ENCODE peak calls at places on chromosomes 3 and 15, in six cellular contexts. A is left ventricle myocardium inferior; H is DND-41; U is GM13977; C is CD8-positive, alpha-beta T cell; P is ovary. Y is an unnamed sample.

GRCh38 chr15:25243800-25244097 is 195.1 kb downstream of the UBE3A start:
- DNase-seq in A (peak), H (no peak), U (no peak), C (no peak), P (peak), Y (no peak)

GRCh38 chr15:80832676-80833075 is 53.5 kb downstream of the CEMIP start:
- DNase-seq in A (no peak), H (no peak), U (no peak), C (no peak), P (no peak), Y (no peak)

GRCh38 chr15:48680841-48681240 is 35.3 kb upstream of the FBN1 start:
- DNase-seq in A (no peak), H (no peak), U (no peak), C (no peak), P (no peak), Y (no peak)

GRCh38 chr3:197491478-197491877 is 64.3 kb downstream of the BDH1 start:
- DNase-seq in A (no peak), H (no peak), U (no peak), C (no peak), P (no peak), Y (no peak)

GRCh38 chr15:82045179-82045891 is 483 bp downstream of the MEX3B start:
- DNase-seq in A (peak), H (peak), U (peak), C (no peak), P (peak), Y (peak)

GRCh38 chr15:35740761-35741160 is 194.8 kb upstream of the DPH6 start:
- DNase-seq in A (no peak), H (no peak), U (no peak), C (no peak), P (no peak), Y (no peak)

GRCh38 chr3:63442918-63443317 is 164.8 kb downstream of the SYNPR start:
- DNase-seq in A (no peak), H (no peak), U (no peak), C (no peak), P (no peak), Y (no peak)

GRCh38 chr3:101898752-101899169 is 49.4 kb downstream of the NFKBIZ start:
- DNase-seq in A (no peak), H (no peak), U (peak), C (no peak), P (no peak), Y (peak)

GRCh38 chr3:73729969-73730440 is 105.3 kb upstream of the PDZRN3 start:
- DNase-seq in A (peak), H (no peak), U (no peak), C (no peak), P (no peak), Y (no peak)

GRCh38 chr3:78873641-78874040 is 894.2 kb downstream of the ROBO1 start:
- DNase-seq in A (no peak), H (no peak), U (no peak), C (no peak), P (no peak), Y (no peak)

GRCh38 chr3:42850263-42850662 is 25.4 kb downstream of the CYP8B1 start:
- DNase-seq in A (no peak), H (no peak), U (no peak), C (no peak), P (no peak), Y (no peak)

GRCh38 chr3:195221015-195221853 is 49.7 kb downstream of the XXYLT1 start:
- DNase-seq in A (no peak), H (no peak), U (no peak), C (no peak), P (peak), Y (no peak)

GRCh38 chr15:29120593-29121368 is 148.8 kb downstream of the NSMCE3 start:
- DNase-seq in A (no peak), H (no peak), U (no peak), C (no peak), P (no peak), Y (no peak)

GRCh38 chr3:160980740-160981139 is 124.4 kb downstream of the B3GALNT1 start:
- DNase-seq in A (no peak), H (no peak), U (peak), C (no peak), P (no peak), Y (no peak)

GRCh38 chr3:26074080-26074479 is 284.2 kb downstream of the OXSM start:
- DNase-seq in A (no peak), H (no peak), U (no peak), C (no peak), P (no peak), Y (no peak)

GRCh38 chr15:87349181-87349580 is 907.4 kb downstream of the NTRK3 start:
- DNase-seq in A (no peak), H (no peak), U (no peak), C (no peak), P (no peak), Y (no peak)

GRCh38 chr3:133457465-133458067 is 57.7 kb downstream of the BFSP2 start:
- DNase-seq in A (no peak), H (no peak), U (no peak), C (no peak), P (no peak), Y (no peak)

GRCh38 chr3:38030126-38031021 is 932 bp upstream of the PLCD1 start:
- DNase-seq in A (no peak), H (no peak), U (no peak), C (no peak), P (no peak), Y (no peak)

GRCh38 chr15:31212286-31212685 is 110.8 kb upstream of the TRPM1 start:
- DNase-seq in A (no peak), H (no peak), U (no peak), C (no peak), P (no peak), Y (no peak)

GRCh38 chr3:196867507-196868296 is at the start of gene SENP5:
- DNase-seq in A (peak), H (peak), U (peak), C (peak), P (peak), Y (peak)

GRCh38 chr3:118990818-118991560 is 43.7 kb downstream of the IGSF11 start:
- DNase-seq in A (no peak), H (no peak), U (no peak), C (no peak), P (no peak), Y (no peak)

GRCh38 chr3:170077406-170077805 is 39.6 kb downstream of the GPR160 start:
- DNase-seq in A (no peak), H (no peak), U (no peak), C (no peak), P (no peak), Y (no peak)

GRCh38 chr3:188673509-188674239 is 498.1 kb upstream of the TPRG1 start:
- DNase-seq in A (no peak), H (no peak), U (no peak), C (no peak), P (no peak), Y (no peak)

GRCh38 chr3:17478673-17479072 is 263.8 kb downstream of the TBC1D5 start:
- DNase-seq in A (no peak), H (no peak), U (no peak), C (no peak), P (no peak), Y (no peak)

GRCh38 chr3:170506556-170506955 is 79.3 kb downstream of the SLC7A14 start:
- DNase-seq in A (no peak), H (no peak), U (no peak), C (no peak), P (no peak), Y (no peak)

GRCh38 chr15:99122831-99123705 is 18.2 kb downstream of the SYNM start:
- DNase-seq in A (no peak), H (no peak), U (no peak), C (no peak), P (no peak), Y (no peak)

GRCh38 chr3:146250449-146251382 is at the start of gene PLSCR4:
- DNase-seq in A (peak), H (no peak), U (peak), C (no peak), P (peak), Y (peak)

GRCh38 chr3:138051946-138052802 is 42.2 kb downstream of the CLDN18 start:
- DNase-seq in A (peak), H (no peak), U (peak), C (no peak), P (no peak), Y (peak)

GRCh38 chr15:69234676-69235075 is 64.0 kb upstream of the PAQR5 start:
- DNase-seq in A (no peak), H (no peak), U (no peak), C (no peak), P (no peak), Y (no peak)

GRCh38 chr3:23435318-23435717 is 232.2 kb downstream of the UBE2E2 start:
- DNase-seq in A (no peak), H (no peak), U (no peak), C (no peak), P (no peak), Y (no peak)

GRCh38 chr15:92903588-92903955 is 3.4 kb downstream of the CHD2 start:
- DNase-seq in A (no peak), H (no peak), U (no peak), C (no peak), P (no peak), Y (no peak)
- TF ChIP-seq CTCF in A (no peak), H (no peak), U (no peak), C (no peak), P (no peak), Y (no peak)

DNA sequence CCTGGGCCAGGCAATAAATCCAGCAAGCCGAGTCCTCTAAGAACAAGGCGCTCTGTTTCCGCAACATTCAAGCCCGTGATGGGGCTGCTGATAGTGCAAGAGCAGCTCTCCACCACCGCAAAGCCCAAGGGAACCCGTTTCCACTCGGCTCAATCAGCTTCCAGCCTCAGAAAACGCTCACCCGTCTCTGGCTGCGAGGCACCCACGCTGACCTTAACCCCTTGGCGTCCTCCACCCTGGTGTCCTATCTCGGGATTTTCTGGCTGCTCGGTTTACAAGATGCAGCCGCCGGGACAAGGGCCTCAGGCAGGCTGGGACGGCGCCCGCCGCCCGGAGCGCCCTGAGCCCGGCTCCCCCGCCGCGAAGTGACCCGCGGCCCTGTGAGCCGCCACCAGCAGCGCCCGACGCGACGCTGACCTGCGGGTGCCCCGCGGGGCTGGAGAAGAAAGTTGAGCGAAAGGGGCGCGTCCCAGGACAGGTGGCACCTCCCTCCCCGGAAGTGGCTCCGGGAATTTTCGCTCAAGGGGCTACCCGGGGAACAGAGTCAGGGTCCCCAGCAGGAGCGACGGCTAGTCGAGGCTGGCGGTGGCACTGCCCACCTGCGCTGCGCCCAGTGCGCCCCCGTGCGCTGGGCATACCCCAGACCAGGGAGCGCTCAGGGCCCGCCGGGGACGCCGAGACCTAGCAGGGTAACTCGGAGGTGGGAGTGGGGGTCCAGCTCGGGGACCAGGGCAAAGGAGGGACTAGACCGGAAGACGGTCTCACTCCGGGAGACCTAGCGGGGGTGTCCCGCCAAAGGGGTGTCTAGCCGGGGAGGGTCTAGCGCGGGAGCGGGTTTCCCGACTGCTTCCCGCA is 18.1 kb downstream of the SPATA12 start:
- DNase-seq in A (peak), H (peak), U (peak), C (no peak), P (peak), Y (peak)
- TF ChIP-seq CTCF in A (peak), H (no peak), U (peak), C (no peak), P (no peak), Y (peak)

GRCh38 chr3:180802837-180803236 is 109.6 kb upstream of the FXR1 start:
- DNase-seq in A (no peak), H (no peak), U (no peak), C (no peak), P (no peak), Y (no peak)
- TF ChIP-seq CTCF in A (peak), H (peak), U (peak), C (no peak), P (peak), Y (peak)

DNA sequence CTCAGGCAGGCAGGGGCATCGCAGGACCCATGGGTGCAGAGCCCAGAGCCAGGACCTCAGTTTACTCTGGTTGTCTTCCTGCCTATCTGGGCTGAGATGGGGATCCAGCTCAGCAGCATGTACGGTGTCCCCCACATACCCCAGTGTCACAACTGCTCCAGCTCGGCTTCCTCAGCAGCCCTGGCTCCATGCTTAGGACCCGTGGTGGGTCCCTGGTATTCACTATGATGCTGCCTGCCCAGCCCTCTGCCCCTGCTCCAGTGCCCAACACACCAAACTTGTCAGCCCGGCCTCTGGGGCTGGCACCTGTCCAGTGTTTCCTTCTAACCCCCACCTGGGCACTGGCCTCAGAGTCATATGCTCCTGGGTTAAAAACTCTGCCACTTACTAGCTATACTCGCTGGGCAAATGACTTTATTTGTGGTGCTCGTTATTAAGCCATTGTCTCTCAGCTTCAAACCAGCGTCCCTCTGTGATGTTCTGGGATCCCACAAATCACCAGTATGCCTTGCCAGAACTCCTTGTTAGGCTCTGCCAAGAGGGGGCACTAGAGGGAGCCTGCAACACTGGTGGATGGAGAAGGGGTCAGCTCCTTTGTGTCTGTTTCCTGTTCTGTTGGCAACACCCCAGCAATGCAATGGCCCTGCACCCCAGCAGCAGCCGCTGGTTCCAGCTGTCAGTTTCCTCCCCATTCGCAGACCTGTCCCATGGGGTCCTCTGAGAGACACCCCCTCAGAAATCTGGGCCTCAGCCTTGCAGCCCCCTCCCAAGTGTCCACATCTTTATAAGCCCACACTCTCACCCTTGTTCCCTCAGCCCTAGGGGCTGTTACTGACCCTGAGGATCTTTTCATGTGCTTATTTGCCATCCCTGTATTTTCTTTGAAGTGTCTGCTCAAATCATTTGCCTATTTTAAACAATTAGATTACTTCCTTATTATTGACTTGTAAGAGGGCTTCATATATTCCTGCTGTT is 24.1 kb upstream of the MRPS22 start:
- DNase-seq in A (no peak), H (peak), U (no peak), C (no peak), P (no peak), Y (no peak)
- TF ChIP-seq CTCF in A (peak), H (peak), U (peak), C (no peak), P (no peak), Y (no peak)

GRCh38 chr3:132342183-132342582 is 25.0 kb downstream of the ACP3 start:
- DNase-seq in A (no peak), H (no peak), U (no peak), C (no peak), P (no peak), Y (no peak)
- TF ChIP-seq CTCF in A (no peak), H (no peak), U (no peak), C (no peak), P (no peak), Y (no peak)

GRCh38 chr3:66502267-66502874 is 1.5 kb upstream of the LRIG1 start:
- DNase-seq in A (no peak), H (no peak), U (no peak), C (no peak), P (no peak), Y (no peak)

GRCh38 chr3:66499881-66500574 is 794 bp downstream of the LRIG1 start:
- DNase-seq in A (peak), H (no peak), U (peak), C (no peak), P (peak), Y (peak)

GRCh38 chr3:66498718-66499611 is 1.9 kb downstream of the LRIG1 start:
- DNase-seq in A (no peak), H (no peak), U (no peak), C (no peak), P (no peak), Y (no peak)

GRCh38 chr3:66501483-66502266 is 853 bp upstream of the LRIG1 start:
- DNase-seq in A (no peak), H (no peak), U (no peak), C (no peak), P (no peak), Y (no peak)

GRCh38 chr3:66500575-66501482 is at the start of gene LRIG1:
- DNase-seq in A (peak), H (peak), U (peak), C (peak), P (peak), Y (peak)
- TF ChIP-seq CTCF in A (peak), H (no peak), U (peak), C (peak), P (peak), Y (peak)

Y was measured in GM13976.